ENCODE peak calls at places on chromosomes 4 and X, in ten cellular contexts. One of them, this sample, is unnamed.

GRCh38 chrX:130082244-130083106 is 27.8 kb downstream of the ELF4 start:
- DNase-seq in ELR: no peak
- DNase-seq in GM23248: peak; percentile 60
- DNase-seq in DMS153: no peak
- DNase-seq in MCF 10A: no peak
- DNase-seq in stimulated activated CD8-positive, alpha-beta memory T cell treated with anti-CD3 and anti-CD28 coated beads, Interleukin-4, amount 100 ng/mL, for 24 hours: peak; percentile 70
- DNase-seq in right atrium auricular region: peak; percentile 64
- DNase-seq in left ventricle myocardium inferior: peak; percentile 29
- DNase-seq in GM12865: peak; percentile 81
- DNase-seq in HEK293T: no peak
- DNase-seq in this sample: no peak

GRCh38 chr4:136643416-136643815 is 888.9 kb downstream of the PCDH18 start:
- DNase-seq in MCF 10A: peak; percentile 57
- DNase-seq in stimulated activated CD8-positive, alpha-beta memory T cell treated with anti-CD3 and anti-CD28 coated beads, Interleukin-4, amount 100 ng/mL, for 24 hours: no peak
- DNase-seq in DMS153: no peak
- DNase-seq in GM12865: no peak
- DNase-seq in ELR: peak; percentile 64
- DNase-seq in GM23248: no peak
- DNase-seq in right atrium auricular region: no peak
- DNase-seq in HEK293T: no peak
- DNase-seq in left ventricle myocardium inferior: no peak
- DNase-seq in this sample: no peak

GRCh38 chr4:59834943-59835342 is 1365.2 kb upstream of the ADGRL3 start:
- DNase-seq in GM12865: no peak
- DNase-seq in HEK293T: no peak
- DNase-seq in MCF 10A: no peak
- DNase-seq in ELR: no peak
- DNase-seq in right atrium auricular region: no peak
- DNase-seq in GM23248: no peak
- DNase-seq in DMS153: no peak
- DNase-seq in stimulated activated CD8-positive, alpha-beta memory T cell treated with anti-CD3 and anti-CD28 coated beads, Interleukin-4, amount 100 ng/mL, for 24 hours: no peak
- DNase-seq in left ventricle myocardium inferior: no peak
- DNase-seq in this sample: no peak

GRCh38 chrX:40097101-40097491 is 662 bp downstream of the BCOR start:
- DNase-seq in GM12865: peak; percentile 37
- DNase-seq in HEK293T: no peak
- DNase-seq in stimulated activated CD8-positive, alpha-beta memory T cell treated with anti-CD3 and anti-CD28 coated beads, Interleukin-4, amount 100 ng/mL, for 24 hours: no peak
- DNase-seq in MCF 10A: no peak
- DNase-seq in left ventricle myocardium inferior: no peak
- DNase-seq in ELR: no peak
- DNase-seq in right atrium auricular region: no peak
- DNase-seq in GM23248: peak; percentile 53
- DNase-seq in DMS153: no peak
- DNase-seq in this sample: peak; percentile 61

GRCh38 chr4:103402198-103402597 is 204.1 kb upstream of the CENPE start:
- DNase-seq in MCF 10A: no peak
- DNase-seq in GM12865: no peak
- DNase-seq in HEK293T: no peak
- DNase-seq in DMS153: no peak
- DNase-seq in stimulated activated CD8-positive, alpha-beta memory T cell treated with anti-CD3 and anti-CD28 coated beads, Interleukin-4, amount 100 ng/mL, for 24 hours: no peak
- DNase-seq in right atrium auricular region: no peak
- DNase-seq in ELR: no peak
- DNase-seq in GM23248: no peak
- DNase-seq in left ventricle myocardium inferior: no peak
- DNase-seq in this sample: no peak

GRCh38 chr4:123350191-123350544 is 46.4 kb upstream of the SPRY1 start:
- DNase-seq in MCF 10A: peak; percentile 73
- DNase-seq in left ventricle myocardium inferior: no peak
- DNase-seq in ELR: no peak
- DNase-seq in GM12865: peak; percentile 32
- DNase-seq in right atrium auricular region: no peak
- DNase-seq in GM23248: no peak
- DNase-seq in stimulated activated CD8-positive, alpha-beta memory T cell treated with anti-CD3 and anti-CD28 coated beads, Interleukin-4, amount 100 ng/mL, for 24 hours: no peak
- DNase-seq in HEK293T: no peak
- DNase-seq in DMS153: peak; percentile 33
- DNase-seq in this sample: no peak

GRCh38 chrX:103608305-103608963 is 671 bp downstream of the TCEAL3 start:
- DNase-seq in GM23248: peak; percentile 34
- DNase-seq in MCF 10A: no peak
- DNase-seq in right atrium auricular region: no peak
- DNase-seq in DMS153: no peak
- DNase-seq in ELR: peak; percentile 24
- DNase-seq in stimulated activated CD8-positive, alpha-beta memory T cell treated with anti-CD3 and anti-CD28 coated beads, Interleukin-4, amount 100 ng/mL, for 24 hours: no peak
- DNase-seq in GM12865: peak; percentile 1
- DNase-seq in HEK293T: no peak
- DNase-seq in left ventricle myocardium inferior: no peak
- DNase-seq in this sample: no peak

GRCh38 chrX:940691-941090 is 271.8 kb downstream of the CRLF2 start:
- DNase-seq in stimulated activated CD8-positive, alpha-beta memory T cell treated with anti-CD3 and anti-CD28 coated beads, Interleukin-4, amount 100 ng/mL, for 24 hours: no peak
- DNase-seq in ELR: no peak
- DNase-seq in MCF 10A: no peak
- DNase-seq in right atrium auricular region: no peak
- DNase-seq in DMS153: no peak
- DNase-seq in GM23248: no peak
- DNase-seq in GM12865: no peak
- DNase-seq in HEK293T: no peak
- DNase-seq in left ventricle myocardium inferior: no peak
- DNase-seq in this sample: no peak

GRCh38 chrX:21840199-21840557 is 761 bp downstream of the MBTPS2 start:
- DNase-seq in ELR: peak; percentile 9
- DNase-seq in DMS153: no peak
- DNase-seq in left ventricle myocardium inferior: no peak
- DNase-seq in MCF 10A: no peak
- DNase-seq in HEK293T: no peak
- DNase-seq in stimulated activated CD8-positive, alpha-beta memory T cell treated with anti-CD3 and anti-CD28 coated beads, Interleukin-4, amount 100 ng/mL, for 24 hours: no peak
- DNase-seq in right atrium auricular region: no peak
- DNase-seq in GM12865: peak; percentile 41
- DNase-seq in GM23248: peak; percentile 26
- DNase-seq in this sample: no peak

GRCh38 chrX:46327229-46328081 is 217.8 kb downstream of the ZNF674 start:
- DNase-seq in GM23248: peak; percentile 55
- DNase-seq in DMS153: no peak
- DNase-seq in stimulated activated CD8-positive, alpha-beta memory T cell treated with anti-CD3 and anti-CD28 coated beads, Interleukin-4, amount 100 ng/mL, for 24 hours: no peak
- DNase-seq in ELR: peak; percentile 73
- DNase-seq in left ventricle myocardium inferior: peak; percentile 15
- DNase-seq in right atrium auricular region: no peak
- DNase-seq in MCF 10A: peak; percentile 83
- DNase-seq in GM12865: no peak
- DNase-seq in HEK293T: no peak
- DNase-seq in this sample: peak; percentile 83

GRCh38 chr4:180240670-180241069 is 2002.5 kb upstream of the TENM3 start:
- DNase-seq in DMS153: no peak
- DNase-seq in left ventricle myocardium inferior: no peak
- DNase-seq in GM23248: no peak
- DNase-seq in GM12865: no peak
- DNase-seq in right atrium auricular region: no peak
- DNase-seq in HEK293T: no peak
- DNase-seq in MCF 10A: no peak
- DNase-seq in stimulated activated CD8-positive, alpha-beta memory T cell treated with anti-CD3 and anti-CD28 coated beads, Interleukin-4, amount 100 ng/mL, for 24 hours: no peak
- DNase-seq in ELR: no peak
- DNase-seq in this sample: no peak

GRCh38 chrX:29113221-29113620 is 526.0 kb downstream of the IL1RAPL1 start:
- DNase-seq in GM23248: no peak
- DNase-seq in DMS153: no peak
- DNase-seq in stimulated activated CD8-positive, alpha-beta memory T cell treated with anti-CD3 and anti-CD28 coated beads, Interleukin-4, amount 100 ng/mL, for 24 hours: no peak
- DNase-seq in HEK293T: no peak
- DNase-seq in MCF 10A: no peak
- DNase-seq in ELR: no peak
- DNase-seq in GM12865: no peak
- DNase-seq in left ventricle myocardium inferior: no peak
- DNase-seq in right atrium auricular region: no peak
- DNase-seq in this sample: peak; percentile 90

GRCh38 chr4:163382178-163382869 is 38.6 kb downstream of the NPY5R start:
- DNase-seq in MCF 10A: no peak
- DNase-seq in ELR: no peak
- DNase-seq in stimulated activated CD8-positive, alpha-beta memory T cell treated with anti-CD3 and anti-CD28 coated beads, Interleukin-4, amount 100 ng/mL, for 24 hours: no peak
- DNase-seq in HEK293T: no peak
- DNase-seq in left ventricle myocardium inferior: no peak
- DNase-seq in GM23248: no peak
- DNase-seq in right atrium auricular region: no peak
- DNase-seq in GM12865: no peak
- DNase-seq in DMS153: no peak
- DNase-seq in this sample: no peak

GRCh38 chrX:13029341-13029740 is 15.1 kb downstream of the FAM9C start:
- DNase-seq in HEK293T: no peak
- DNase-seq in ELR: peak; percentile 50
- DNase-seq in stimulated activated CD8-positive, alpha-beta memory T cell treated with anti-CD3 and anti-CD28 coated beads, Interleukin-4, amount 100 ng/mL, for 24 hours: no peak
- DNase-seq in GM12865: no peak
- DNase-seq in left ventricle myocardium inferior: peak; percentile 59
- DNase-seq in MCF 10A: peak; percentile 69
- DNase-seq in DMS153: no peak
- DNase-seq in right atrium auricular region: no peak
- DNase-seq in GM23248: peak; percentile 48
- DNase-seq in this sample: peak; percentile 17

GRCh38 chr4:34323549-34324325 is 1920.6 kb downstream of the ARAP2 start:
- DNase-seq in GM23248: peak; percentile 16
- DNase-seq in ELR: peak; percentile 5
- DNase-seq in HEK293T: no peak
- DNase-seq in GM12865: no peak
- DNase-seq in MCF 10A: no peak
- DNase-seq in stimulated activated CD8-positive, alpha-beta memory T cell treated with anti-CD3 and anti-CD28 coated beads, Interleukin-4, amount 100 ng/mL, for 24 hours: no peak
- DNase-seq in left ventricle myocardium inferior: no peak
- DNase-seq in right atrium auricular region: no peak
- DNase-seq in DMS153: no peak
- DNase-seq in this sample: no peak

GRCh38 chr4:98905297-98905696 is 23.6 kb downstream of the EIF4E start:
- DNase-seq in stimulated activated CD8-positive, alpha-beta memory T cell treated with anti-CD3 and anti-CD28 coated beads, Interleukin-4, amount 100 ng/mL, for 24 hours: no peak
- DNase-seq in GM23248: no peak
- DNase-seq in MCF 10A: no peak
- DNase-seq in left ventricle myocardium inferior: no peak
- DNase-seq in ELR: no peak
- DNase-seq in right atrium auricular region: no peak
- DNase-seq in DMS153: no peak
- DNase-seq in GM12865: no peak
- DNase-seq in HEK293T: no peak
- DNase-seq in this sample: no peak

GRCh38 chr4:107843394-107843793 is 18.7 kb downstream of the SGMS2 start:
- DNase-seq in left ventricle myocardium inferior: no peak
- DNase-seq in ELR: no peak
- DNase-seq in DMS153: peak; percentile 27
- DNase-seq in MCF 10A: no peak
- DNase-seq in GM23248: no peak
- DNase-seq in stimulated activated CD8-positive, alpha-beta memory T cell treated with anti-CD3 and anti-CD28 coated beads, Interleukin-4, amount 100 ng/mL, for 24 hours: no peak
- DNase-seq in HEK293T: no peak
- DNase-seq in right atrium auricular region: no peak
- DNase-seq in GM12865: no peak
- DNase-seq in this sample: no peak

GRCh38 chr4:52592287-52592686 is 66.8 kb downstream of the USP46 start:
- DNase-seq in HEK293T: no peak
- DNase-seq in DMS153: no peak
- DNase-seq in MCF 10A: no peak
- DNase-seq in stimulated activated CD8-positive, alpha-beta memory T cell treated with anti-CD3 and anti-CD28 coated beads, Interleukin-4, amount 100 ng/mL, for 24 hours: no peak
- DNase-seq in ELR: no peak
- DNase-seq in GM23248: peak; percentile 12
- DNase-seq in GM12865: no peak
- DNase-seq in right atrium auricular region: no peak
- DNase-seq in left ventricle myocardium inferior: no peak
- DNase-seq in this sample: peak; percentile 22

GRCh38 chrX:119015407-119016242 is 41.2 kb downstream of the LONRF3 start:
- DNase-seq in MCF 10A: peak; percentile 96
- DNase-seq in left ventricle myocardium inferior: peak; percentile 49
- DNase-seq in GM12865: peak; percentile 57
- DNase-seq in DMS153: no peak
- DNase-seq in HEK293T: no peak
- DNase-seq in right atrium auricular region: peak; percentile 66
- DNase-seq in GM23248: peak; percentile 87
- DNase-seq in stimulated activated CD8-positive, alpha-beta memory T cell treated with anti-CD3 and anti-CD28 coated beads, Interleukin-4, amount 100 ng/mL, for 24 hours: peak; percentile 9
- DNase-seq in ELR: peak; percentile 95
- DNase-seq in this sample: no peak

GRCh38 chr4:170476351-170476750 is 386.6 kb upstream of the AADAT start:
- DNase-seq in GM23248: peak; percentile 4
- DNase-seq in right atrium auricular region: no peak
- DNase-seq in HEK293T: no peak
- DNase-seq in MCF 10A: no peak
- DNase-seq in ELR: peak; percentile 15
- DNase-seq in DMS153: no peak
- DNase-seq in GM12865: no peak
- DNase-seq in stimulated activated CD8-positive, alpha-beta memory T cell treated with anti-CD3 and anti-CD28 coated beads, Interleukin-4, amount 100 ng/mL, for 24 hours: no peak
- DNase-seq in left ventricle myocardium inferior: no peak
- DNase-seq in this sample: no peak

GRCh38 chr4:108453366-108453765 is 167.0 kb upstream of the RPL34 start:
- DNase-seq in right atrium auricular region: no peak
- DNase-seq in ELR: no peak
- DNase-seq in GM23248: no peak
- DNase-seq in HEK293T: no peak
- DNase-seq in GM12865: no peak
- DNase-seq in DMS153: no peak
- DNase-seq in stimulated activated CD8-positive, alpha-beta memory T cell treated with anti-CD3 and anti-CD28 coated beads, Interleukin-4, amount 100 ng/mL, for 24 hours: no peak
- DNase-seq in MCF 10A: no peak
- DNase-seq in left ventricle myocardium inferior: no peak
- DNase-seq in this sample: no peak

GRCh38 chrX:40157228-40158035 is 59.7 kb upstream of the BCOR start:
- DNase-seq in HEK293T: no peak
- DNase-seq in left ventricle myocardium inferior: no peak
- DNase-seq in GM23248: no peak
- DNase-seq in ELR: no peak
- DNase-seq in DMS153: no peak
- DNase-seq in MCF 10A: no peak
- DNase-seq in GM12865: no peak
- DNase-seq in stimulated activated CD8-positive, alpha-beta memory T cell treated with anti-CD3 and anti-CD28 coated beads, Interleukin-4, amount 100 ng/mL, for 24 hours: no peak
- DNase-seq in right atrium auricular region: no peak
- DNase-seq in this sample: peak; percentile 76

GRCh38 chr4:6125103-6125651 is 75.2 kb downstream of the JAKMIP1 start:
- DNase-seq in right atrium auricular region: no peak
- DNase-seq in stimulated activated CD8-positive, alpha-beta memory T cell treated with anti-CD3 and anti-CD28 coated beads, Interleukin-4, amount 100 ng/mL, for 24 hours: no peak
- DNase-seq in GM23248: no peak
- DNase-seq in MCF 10A: no peak
- DNase-seq in DMS153: no peak
- DNase-seq in GM12865: peak; percentile 25
- DNase-seq in ELR: no peak
- DNase-seq in left ventricle myocardium inferior: no peak
- DNase-seq in HEK293T: no peak
- DNase-seq in this sample: no peak

GRCh38 chrX:132520213-132520612 is 31.4 kb upstream of the MBNL3 start:
- DNase-seq in MCF 10A: no peak
- DNase-seq in HEK293T: no peak
- DNase-seq in right atrium auricular region: no peak
- DNase-seq in GM23248: no peak
- DNase-seq in DMS153: no peak
- DNase-seq in GM12865: no peak
- DNase-seq in left ventricle myocardium inferior: no peak
- DNase-seq in ELR: no peak
- DNase-seq in stimulated activated CD8-positive, alpha-beta memory T cell treated with anti-CD3 and anti-CD28 coated beads, Interleukin-4, amount 100 ng/mL, for 24 hours: no peak
- DNase-seq in this sample: no peak

GRCh38 chr4:80322716-80323115 is 12.8 kb upstream of the CFAP299 start:
- DNase-seq in ELR: peak; percentile 70
- DNase-seq in right atrium auricular region: no peak
- DNase-seq in MCF 10A: peak; percentile 63
- DNase-seq in stimulated activated CD8-positive, alpha-beta memory T cell treated with anti-CD3 and anti-CD28 coated beads, Interleukin-4, amount 100 ng/mL, for 24 hours: no peak
- DNase-seq in GM12865: peak; percentile 5
- DNase-seq in left ventricle myocardium inferior: no peak
- DNase-seq in GM23248: peak; percentile 79
- DNase-seq in DMS153: no peak
- DNase-seq in HEK293T: peak; percentile 9
- DNase-seq in this sample: no peak

GRCh38 chr4:141569141-141569540 is 67.2 kb upstream of the IL15 start:
- DNase-seq in stimulated activated CD8-positive, alpha-beta memory T cell treated with anti-CD3 and anti-CD28 coated beads, Interleukin-4, amount 100 ng/mL, for 24 hours: no peak
- DNase-seq in DMS153: no peak
- DNase-seq in MCF 10A: no peak
- DNase-seq in ELR: peak; percentile 68
- DNase-seq in left ventricle myocardium inferior: no peak
- DNase-seq in HEK293T: no peak
- DNase-seq in right atrium auricular region: no peak
- DNase-seq in GM12865: no peak
- DNase-seq in GM23248: peak; percentile 54
- DNase-seq in this sample: no peak

GRCh38 chr4:132955146-132955545 is 193.9 kb upstream of the PCDH10 start:
- DNase-seq in GM12865: no peak
- DNase-seq in left ventricle myocardium inferior: no peak
- DNase-seq in GM23248: no peak
- DNase-seq in ELR: no peak
- DNase-seq in DMS153: no peak
- DNase-seq in right atrium auricular region: no peak
- DNase-seq in MCF 10A: no peak
- DNase-seq in HEK293T: no peak
- DNase-seq in stimulated activated CD8-positive, alpha-beta memory T cell treated with anti-CD3 and anti-CD28 coated beads, Interleukin-4, amount 100 ng/mL, for 24 hours: no peak
- DNase-seq in this sample: peak; percentile 78

GRCh38 chrX:23383411-23383810 is 48.8 kb downstream of the PTCHD1 start:
- DNase-seq in stimulated activated CD8-positive, alpha-beta memory T cell treated with anti-CD3 and anti-CD28 coated beads, Interleukin-4, amount 100 ng/mL, for 24 hours: no peak
- DNase-seq in left ventricle myocardium inferior: no peak
- DNase-seq in HEK293T: no peak
- DNase-seq in right atrium auricular region: no peak
- DNase-seq in MCF 10A: peak; percentile 54
- DNase-seq in GM23248: peak; percentile 71
- DNase-seq in GM12865: no peak
- DNase-seq in ELR: peak; percentile 5
- DNase-seq in DMS153: no peak
- DNase-seq in this sample: no peak